ENCODE peak calls at places on chromosomes 1 and 21, in four cellular contexts. F is M059J, E is epithelial cell of esophagus, S is substantia nigra. K is an unnamed sample.

GRCh38 chr1:50424940-50425375 is 1.7 kb upstream of the DMRTA2 start:
- DNase-seq in S (no peak), F (peak), E (peak), K (no peak)

GRCh38 chr1:94713472-94714141 is 106.5 kb upstream of the SLC44A3 start:
- DNase-seq in S (peak), E (peak), F (peak), K (peak)

GRCh38 chr1:91736999-91737615 is 148.8 kb downstream of the TGFBR3 start:
- DNase-seq in F (peak), E (peak), S (no peak), K (no peak)

GRCh38 chr1:43867946-43868740 is 65.5 kb upstream of the ARTN start:
- DNase-seq in S (no peak), E (peak), F (peak), K (no peak)

GRCh38 chr1:44646276-44646675 is 28.0 kb downstream of the TMEM53 start:
- DNase-seq in S (no peak), F (no peak), E (no peak), K (no peak)

GRCh38 chr1:222886194-222887126 is 71.6 kb downstream of the DISP1 start:
- DNase-seq in E (no peak), F (no peak), S (no peak), K (no peak)

GRCh38 chr1:10723317-10723716 is 73.1 kb downstream of the CASZ1 start:
- DNase-seq in E (no peak), S (no peak), F (no peak), K (no peak)

GRCh38 chr21:25508364-25508763 is 98.9 kb downstream of the MRPL39 start:
- DNase-seq in E (no peak), F (peak), S (no peak), K (no peak)

GRCh38 chr1:205088341-205088740 is 4.1 kb upstream of the TMEM81 start:
- DNase-seq in F (no peak), E (no peak), S (no peak), K (no peak)

GRCh38 chr21:32813265-32813903 is 41.8 kb upstream of the PAXBP1 start:
- DNase-seq in E (no peak), F (no peak), S (no peak), K (no peak)

GRCh38 chr21:45169001-45169400 is 94.6 kb downstream of the ADARB1 start:
- DNase-seq in F (no peak), S (no peak), E (no peak), K (no peak)

K was measured in HT-29.